ENCODE peak calls at places on chromosomes 4 and X, in ten cellular contexts. C is lower leg skin; J is left ventricle myocardium inferior; B is activated CD4-positive, alpha-beta T cell treated with anti-CD3 and anti-CD28 coated beads, Interleukin-2, amount 50 U/mL, for 1 hour; I is midbrain; O is activated T-helper 2 cell treated with anti-CD3 and anti-CD28 coated beads, Interferon-gamma antibody, Interleukin-2, Interleukin-4, amounts not matched to agents 10 μg/mL and 5 μg/mL and 100 μg/mL, durations not matched to agents 14 hours and 24 hours and 36 hours; G is CD4-positive, alpha-beta memory T cell; T is stimulated activated CD4-positive, alpha-beta T cell treated with anti-CD3 and anti-CD28 coated beads, Interleukin-15, amount 100 ng/mL, for 48 hours; X is hypothalamus; H is tibial nerve. Y is an unnamed sample.

GRCh38 chrX:104112326-104112951 is at the start of gene ZCCHC18:
- DNase-seq in I (peak; percentile 36), G (peak; percentile 56), X (peak; percentile 56), J (peak; percentile 38), O (no peak), H (no peak), C (peak; percentile 13), T (no peak), B (peak; percentile 15), Y (peak; percentile 33)

GRCh38 chr4:188145626-188146025 is 6.4 kb downstream of the TRIML1 start:
- DNase-seq in H (no peak), B (no peak), T (no peak), C (no peak), I (no peak), G (no peak), O (no peak), J (no peak), X (no peak), Y (no peak)

GRCh38 chrX:119690921-119691716 is 1.8 kb downstream of the SEPTIN6 start:
- DNase-seq in X (no peak), T (peak; percentile 78), O (peak; percentile 58), G (peak; percentile 79), H (no peak), J (no peak), B (peak; percentile 60), I (no peak), C (no peak), Y (no peak)

GRCh38 chr4:182113774-182114173 is 129.4 kb upstream of the TENM3 start:
- DNase-seq in H (no peak), G (no peak), C (no peak), I (no peak), X (no peak), T (no peak), J (no peak), O (no peak), B (no peak), Y (no peak)

GRCh38 chr4:13912966-13913365 is 285.4 kb upstream of the BOD1L1 start:
- DNase-seq in H (no peak), C (no peak), T (no peak), B (no peak), J (no peak), X (no peak), G (no peak), O (no peak), I (no peak), Y (no peak)

GRCh38 chr4:106261980-106262379 is 54.0 kb downstream of the TBCK start:
- DNase-seq in T (no peak), O (no peak), I (no peak), C (no peak), X (no peak), H (no peak), B (no peak), J (no peak), G (no peak), Y (no peak)

GRCh38 chr4:135201081-135201480 is 999.5 kb upstream of the PABPC4L start:
- DNase-seq in C (no peak), X (no peak), B (no peak), O (no peak), T (no peak), J (no peak), I (no peak), G (no peak), H (no peak), Y (no peak)

GRCh38 chrX:17007134-17007768 is 60.8 kb downstream of the REPS2 start:
- DNase-seq in T (no peak), B (no peak), G (no peak), I (peak; percentile 21), H (no peak), O (no peak), X (peak; percentile 28), C (no peak), J (no peak), Y (no peak)

GRCh38 chrX:133980832-133981588 is 4.4 kb downstream of the GPC3 start:
- DNase-seq in T (no peak), C (no peak), G (peak; percentile 23), B (no peak), X (no peak), I (no peak), O (no peak), H (no peak), J (no peak), Y (no peak)

GRCh38 chr4:7408166-7408565 is 26.6 kb downstream of the PSAPL1 start:
- DNase-seq in X (no peak), J (no peak), G (no peak), H (no peak), I (no peak), T (no peak), O (no peak), B (no peak), C (no peak), Y (no peak)